ENCODE peak calls at places on chromosome 10, in four cellular contexts. O is epithelial cell of esophagus, N is mammary epithelial cell, U is endodermal cell. W is an unnamed sample.

GRCh38 chr10:90732581-90732980 is 125.3 kb downstream of the HTR7 start:
- DNase-seq in O (no peak), N (no peak), U (no peak), W (no peak)

GRCh38 chr10:3323865-3324498 is 151.4 kb upstream of the PITRM1 start:
- DNase-seq in O (peak), N (peak), U (no peak), W (peak)

GRCh38 chr10:32851301-32851700 is 106.7 kb downstream of the ITGB1 start:
- DNase-seq in O (no peak), N (no peak), U (no peak), W (no peak)

GRCh38 chr10:116838143-116838725 is 11.1 kb upstream of the ENO4 start:
- DNase-seq in O (no peak), N (no peak), U (peak), W (no peak)

GRCh38 chr10:18793951-18794350 is 134.7 kb downstream of the ARL5B start:
- DNase-seq in O (peak), N (peak), U (no peak), W (peak)

GRCh38 chr10:132192991-132193670 is 6.4 kb downstream of the DPYSL4 start:
- DNase-seq in O (no peak), N (no peak), U (no peak), W (no peak)

GRCh38 chr10:70958396-70958795 is 70.0 kb upstream of the PCBD1 start:
- DNase-seq in O (no peak), N (no peak), U (no peak), W (no peak)

GRCh38 chr10:126191192-126191591 is 197.1 kb downstream of the ADAM12 start:
- DNase-seq in O (no peak), N (no peak), U (no peak), W (no peak)

GRCh38 chr10:110368002-110368401 is 63.3 kb upstream of the SMNDC1 start:
- DNase-seq in O (no peak), N (no peak), U (no peak), W (no peak)

GRCh38 chr10:102120142-102120986 is at the start of gene LDB1:
- DNase-seq in O (peak), N (peak), U (peak), W (peak)

GRCh38 chr10:43338117-43338516 is 33.3 kb upstream of the FXYD4 start:
- DNase-seq in O (no peak), N (no peak), U (no peak), W (no peak)
- TF ChIP-seq CTCF in O (no peak), N (no peak), U (peak), W (no peak)

DNA sequence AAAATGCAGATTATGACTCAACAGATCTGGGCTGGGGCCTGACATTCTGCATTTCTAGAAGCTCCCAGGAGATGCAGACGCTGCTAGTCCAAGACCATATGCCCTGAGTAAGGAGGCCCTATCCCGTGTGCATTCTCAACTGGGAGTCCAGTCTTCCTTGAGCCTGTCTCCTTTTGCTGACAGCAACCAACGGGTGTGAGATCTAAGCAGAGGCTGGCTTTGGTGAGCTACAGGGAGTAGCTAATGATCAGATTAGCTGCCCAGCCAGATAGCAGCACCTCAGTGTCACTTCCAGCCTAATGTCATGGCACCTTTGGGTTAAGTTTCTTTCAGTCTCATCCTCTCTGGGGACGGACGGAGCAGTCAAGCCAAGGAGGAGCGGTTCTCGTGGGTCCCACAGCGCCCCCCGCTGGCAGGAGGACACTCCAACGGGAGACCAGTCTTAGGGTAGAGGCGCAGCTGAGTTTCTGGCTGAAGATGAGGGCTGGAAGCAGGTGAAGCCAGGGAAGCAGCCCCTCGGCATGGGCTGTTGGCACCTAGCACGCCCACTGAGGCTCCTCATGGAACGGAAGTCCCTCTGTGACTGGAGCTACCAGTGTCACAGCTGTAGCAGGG is 154.0 kb downstream of the CCDC3 start:
- DNase-seq in O (no peak), N (no peak), U (peak), W (no peak)
- TF ChIP-seq CTCF in O (no peak), N (no peak), U (peak), W (peak)

GRCh38 chr10:103916901-103917300 is 1.1 kb downstream of the STN1 start:
- DNase-seq in O (peak), N (peak), U (no peak), W (no peak)

GRCh38 chr10:103917326-103918052 is 495 bp downstream of the STN1 start:
- DNase-seq in O (peak), N (no peak), U (no peak), W (no peak)

GRCh38 chr10:103919648-103920025 is 1.7 kb upstream of the STN1 start:
- DNase-seq in O (peak), N (no peak), U (no peak), W (no peak)

GRCh38 chr10:103916254-103916653 is 1.7 kb downstream of the STN1 start:
- DNase-seq in O (no peak), N (peak), U (no peak), W (no peak)

GRCh38 chr10:103918053-103918846 is at the start of gene STN1:
- DNase-seq in O (peak), N (peak), U (peak), W (peak)
- TF ChIP-seq CTCF in O (no peak), N (no peak), U (peak), W (peak)

GRCh38 chr10:17409170-17409733 is 45.1 kb downstream of the ST8SIA6 start:
- DNase-seq in O (peak), N (no peak), U (peak), W (peak)
- TF ChIP-seq CTCF in O (peak), N (peak), U (peak), W (peak)

GRCh38 chr10:100888957-100889356 is 23.8 kb upstream of the SLF2 start:
- DNase-seq in O (peak), N (no peak), U (peak), W (no peak)
- TF ChIP-seq CTCF in O (peak), N (peak), U (peak), W (no peak)

GRCh38 chr10:78432582-78432981 is 398.9 kb downstream of the RPS24 start:
- DNase-seq in O (no peak), N (no peak), U (peak), W (peak)
- TF ChIP-seq CTCF in O (no peak), N (no peak), U (peak), W (peak)

GRCh38 chr10:88702848-88703597 is 3.0 kb upstream of the LIPK start:
- DNase-seq in O (peak), N (peak), U (peak), W (no peak)
- TF ChIP-seq CTCF in O (no peak), N (no peak), U (no peak), W (no peak)

GRCh38 chr10:124168991-124169826 is 75.8 kb upstream of the CHST15 start:
- DNase-seq in O (no peak), N (no peak), U (peak), W (no peak)

GRCh38 chr10:124173298-124173900 is 80.0 kb upstream of the CHST15 start:
- DNase-seq in O (no peak), N (no peak), U (no peak), W (no peak)

GRCh38 chr10:124174071-124174566 is 80.7 kb upstream of the CHST15 start:
- DNase-seq in O (no peak), N (no peak), U (peak), W (no peak)

GRCh38 chr10:124172241-124172661 is 78.9 kb upstream of the CHST15 start:
- DNase-seq in O (no peak), N (no peak), U (no peak), W (no peak)

DNA sequence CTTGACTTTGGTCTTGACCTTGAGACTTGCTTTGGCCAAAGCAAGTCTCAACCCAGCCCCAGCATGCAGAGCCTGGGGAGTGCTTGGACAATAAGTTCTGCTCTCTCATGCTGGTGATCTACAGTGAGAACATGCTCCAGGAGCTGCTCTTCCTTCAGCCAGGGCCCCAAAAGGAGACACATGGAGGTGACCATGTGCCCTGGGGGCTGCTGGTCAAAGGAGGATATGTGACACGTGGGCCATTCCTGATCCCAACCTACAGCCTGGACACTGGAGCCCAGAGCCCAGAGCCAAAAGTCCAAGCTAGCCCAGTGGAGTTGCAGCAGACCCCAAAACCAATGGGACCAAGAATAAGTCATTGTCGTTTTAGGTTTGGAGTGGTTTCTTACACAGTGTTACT is 78.2 kb upstream of the CHST15 start:
- DNase-seq in O (no peak), N (no peak), U (no peak), W (no peak)
- TF ChIP-seq CTCF in O (no peak), N (no peak), U (no peak), W (no peak)

GRCh38 chr10:97731346-97732051 is 5.4 kb upstream of the ZFYVE27 start:
- DNase-seq in O (peak), N (peak), U (peak), W (peak)
- TF ChIP-seq CTCF in O (peak), N (peak), U (peak), W (peak)

GRCh38 chr10:27446091-27446918 is 57.8 kb upstream of the RAB18 start:
- DNase-seq in O (peak), N (peak), U (no peak), W (peak)
- TF ChIP-seq CTCF in O (peak), N (peak), U (peak), W (peak)